ENCODE peak calls at places on chromosomes 7 and 10, in nine cellular contexts. S is PC-3, X is MM.1S, G is hepatocyte, M is GM23248, Z is HCT116, R is SK-N-SH, B is neural progenitor cell, J is GM23338. F is an unnamed sample.

GRCh38 chr10:100327007-100327700 is 2.9 kb downstream of the PKD2L1 start:
- DNase-seq in Z (no peak), R (no peak), B (no peak), X (peak; percentile 89), J (no peak), M (peak; percentile 72), S (no peak), G (no peak), F (peak; percentile 79)

GRCh38 chr7:2411815-2412586 is 8.6 kb downstream of the CHST12 start:
- DNase-seq in X (no peak), J (no peak), S (no peak), Z (no peak), B (no peak), M (no peak), G (no peak), R (no peak), F (no peak)

GRCh38 chr10:70906031-70906804 is 17.9 kb upstream of the PCBD1 start:
- DNase-seq in Z (no peak), M (no peak), B (no peak), X (no peak), R (no peak), S (no peak), J (no peak), G (no peak), F (no peak)

GRCh38 chr10:78457804-78458483 is 424.3 kb downstream of the RPS24 start:
- DNase-seq in B (no peak), X (no peak), M (peak; percentile 73), G (no peak), S (peak; percentile 100), Z (no peak), J (no peak), R (no peak), F (no peak)

GRCh38 chr10:42989481-42989921 is 87.4 kb upstream of the RET start:
- DNase-seq in J (no peak), R (no peak), G (no peak), X (no peak), S (no peak), B (no peak), Z (no peak), M (no peak), F (no peak)

GRCh38 chr7:36400023-36400422 is 10.4 kb downstream of the ANLN start:
- DNase-seq in Z (no peak), R (no peak), M (peak; percentile 23), G (no peak), X (no peak), B (no peak), J (no peak), S (no peak), F (no peak)

GRCh38 chr7:131431289-131431688 is 103.6 kb downstream of the MKLN1 start:
- DNase-seq in Z (no peak), M (peak; percentile 74), G (peak; percentile 3), J (no peak), B (no peak), R (no peak), X (no peak), S (peak; percentile 64), F (no peak)

GRCh38 chr7:79876769-79877362 is 257.8 kb upstream of the GNAI1 start:
- DNase-seq in B (no peak), J (no peak), G (no peak), Z (no peak), R (no peak), S (peak; percentile 91), M (peak; percentile 35), X (no peak), F (no peak)

GRCh38 chr10:21648040-21648439 is 114.0 kb downstream of the MLLT10 start:
- DNase-seq in G (no peak), J (no peak), Z (no peak), M (no peak), R (peak; percentile 26), X (no peak), B (no peak), S (no peak), F (no peak)

GRCh38 chr7:73560035-73560835 is 2.7 kb upstream of the BCL7B start:
- DNase-seq in X (peak; percentile 42), M (peak; percentile 94), Z (no peak), R (peak; percentile 24), J (no peak), G (peak; percentile 47), B (no peak), S (peak; percentile 57), F (no peak)

DNA sequence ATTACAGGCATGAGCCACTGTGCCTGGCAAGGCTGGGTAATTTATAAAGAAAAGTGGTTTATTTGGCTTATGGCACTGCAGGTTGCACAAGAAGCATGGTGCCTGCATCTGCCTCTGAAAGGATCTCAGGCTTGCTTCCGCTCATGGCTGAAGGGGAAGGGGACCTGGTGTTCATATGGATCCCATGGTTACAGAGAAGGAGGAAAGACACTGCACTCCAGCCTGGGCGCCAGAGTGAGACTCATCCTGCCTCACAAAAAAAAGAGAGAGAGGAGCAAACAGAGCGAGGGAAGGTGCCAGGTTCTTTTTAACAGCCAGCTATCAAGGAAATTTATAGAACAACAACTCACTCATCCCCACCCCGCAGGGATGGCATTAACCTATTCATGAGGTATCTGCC is 36.2 kb downstream of the HIP1 start:
- DNase-seq in X (no peak), Z (no peak), G (no peak), B (no peak), J (peak; percentile 27), R (no peak), S (no peak), M (no peak), F (no peak)
- TF ChIP-seq EZH2phosphoT487 in X (no peak), Z (no peak), G (no peak), B (no peak), J (no peak), R (no peak), S (no peak), M (no peak), F (no peak)

GRCh38 chr7:4878336-4879335 is 4.9 kb downstream of the RADIL start:
- DNase-seq in X (no peak), S (no peak), R (no peak), J (no peak), B (no peak), M (no peak), Z (no peak), G (no peak), F (no peak)

GRCh38 chr7:4875391-4875790 is 8.1 kb downstream of the RADIL start:
- DNase-seq in B (no peak), G (no peak), R (no peak), M (no peak), X (no peak), S (no peak), J (no peak), Z (no peak), F (no peak)

GRCh38 chr7:4879401-4880081 is 4.0 kb downstream of the RADIL start:
- DNase-seq in G (no peak), X (no peak), B (no peak), Z (no peak), R (no peak), M (no peak), S (no peak), J (no peak), F (no peak)

GRCh38 chr7:4873071-4873944 is 10.2 kb downstream of the RADIL start:
- DNase-seq in R (peak; percentile 60), X (no peak), S (no peak), J (no peak), G (no peak), Z (no peak), M (no peak), B (no peak), F (no peak)

DNA sequence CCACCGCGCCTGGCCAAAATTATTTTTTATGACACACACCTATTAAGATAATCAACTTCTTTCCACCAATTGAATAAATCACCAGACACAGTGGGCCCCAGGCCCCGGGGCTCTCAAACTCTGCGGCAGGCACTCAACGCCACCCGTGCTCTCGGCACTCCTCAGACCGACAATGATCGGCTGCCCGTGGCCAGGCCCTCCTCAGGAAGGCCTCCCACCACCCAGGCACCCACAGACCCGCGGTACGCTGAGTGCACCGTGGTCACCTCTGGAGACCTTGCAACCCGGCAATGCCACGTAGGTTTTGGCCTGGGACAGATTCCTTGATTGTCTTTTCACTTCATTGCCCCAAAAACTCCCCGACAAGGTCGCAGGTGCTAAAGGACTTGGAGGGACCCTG is 6.9 kb downstream of the RADIL start:
- DNase-seq in G (no peak), R (no peak), J (no peak), B (no peak), X (no peak), S (no peak), Z (no peak), M (no peak), F (no peak)
- TF ChIP-seq EZH2phosphoT487 in G (no peak), R (no peak), J (no peak), B (no peak), X (no peak), S (no peak), Z (no peak), M (no peak), F (no peak)

GRCh38 chr7:150988230-150989226 is 2.3 kb upstream of the NOS3 start:
- DNase-seq in J (peak; percentile 91), B (peak; percentile 84), X (peak; percentile 53), S (peak; percentile 37), G (peak; percentile 75), R (peak; percentile 95), Z (no peak), M (peak; percentile 43), F (peak; percentile 68)
- TF ChIP-seq EZH2phosphoT487 in J (no peak), B (no peak), X (no peak), S (no peak), G (no peak), R (no peak), Z (no peak), M (no peak), F (no peak)

DNA sequence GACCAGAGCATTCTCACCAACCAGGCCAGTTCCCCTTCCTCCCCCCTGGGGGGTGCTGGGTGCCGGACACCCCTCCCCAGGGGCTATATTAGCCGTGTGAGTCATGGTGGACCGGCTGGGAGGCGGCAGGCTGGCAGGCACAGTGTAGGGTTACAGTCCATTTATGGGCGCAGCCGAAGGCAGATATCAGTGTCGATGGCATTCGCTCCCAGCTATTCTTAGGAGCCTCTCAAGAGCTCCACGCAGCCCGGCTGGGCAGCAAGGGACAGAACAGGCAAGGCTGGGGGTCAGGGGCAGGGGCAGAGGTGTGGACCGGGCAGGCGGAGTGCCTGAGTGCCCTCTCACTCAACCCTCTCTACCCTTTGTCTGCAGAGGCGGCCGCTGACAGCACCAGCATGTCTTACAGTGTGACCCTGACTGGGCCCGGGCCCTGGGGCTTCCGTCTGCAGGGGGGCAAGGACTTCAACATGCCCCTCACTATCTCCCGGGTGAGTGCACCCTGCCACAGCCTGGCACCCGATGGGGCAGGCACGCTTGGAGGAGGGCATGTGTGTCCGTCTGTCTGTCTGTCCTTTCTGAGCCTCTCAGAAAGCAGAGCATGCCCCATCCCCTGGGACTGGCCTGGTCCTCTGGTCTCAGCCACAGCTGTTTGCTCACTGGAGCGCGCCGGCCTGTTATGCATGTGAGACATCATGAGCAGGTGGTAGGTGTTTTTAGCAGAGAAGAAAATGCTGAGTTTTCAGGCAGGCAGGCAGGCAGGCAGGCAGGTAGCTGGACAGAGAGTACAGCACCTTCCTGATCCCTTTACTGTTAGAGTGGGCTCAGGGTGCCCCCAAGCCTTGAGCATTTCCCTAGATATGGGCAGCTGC is at the start of gene LDB3:
- DNase-seq in X (no peak), M (no peak), B (peak; percentile 58), Z (no peak), J (no peak), G (peak; percentile 35), S (peak; percentile 75), R (peak; percentile 65), F (peak; percentile 87)
- TF ChIP-seq EZH2phosphoT487 in X (no peak), M (no peak), B (no peak), Z (no peak), J (no peak), G (no peak), S (no peak), R (no peak), F (no peak)

GRCh38 chr7:4058158-4058557 is 623.9 kb upstream of the FOXK1 start:
- DNase-seq in M (no peak), G (no peak), S (peak; percentile 39), J (no peak), B (no peak), X (no peak), Z (no peak), R (no peak), F (no peak)
- TF ChIP-seq EZH2phosphoT487 in M (no peak), G (no peak), S (no peak), J (no peak), B (no peak), X (no peak), Z (no peak), R (no peak), F (no peak)

F was measured in OCI-LY7.